ENCODE peak calls at places on chromosomes 6 and 20, in four cellular contexts. One of them, this sample, is unnamed.

GRCh38 chr6:9173229-9173628 is 737.9 kb upstream of the SLC35B3 start:
- DNase-seq in heart left ventricle: no peak
- DNase-seq in ovary: no peak
- DNase-seq in uterus: no peak
- DNase-seq in this sample: no peak

GRCh38 chr6:17632929-17633328 is 32.8 kb downstream of the FAM8A1 start:
- DNase-seq in heart left ventricle: no peak
- DNase-seq in ovary: no peak
- DNase-seq in uterus: no peak
- DNase-seq in this sample: no peak

GRCh38 chr6:131443514-131443913 is 129.5 kb upstream of the ARG1 start:
- DNase-seq in heart left ventricle: no peak
- DNase-seq in uterus: no peak
- DNase-seq in ovary: no peak
- DNase-seq in this sample: no peak

GRCh38 chr6:63546236-63546635 is 26.0 kb upstream of the LOC128125822 start:
- DNase-seq in heart left ventricle: no peak
- DNase-seq in ovary: no peak
- DNase-seq in uterus: no peak
- DNase-seq in this sample: no peak

GRCh38 chr6:151160869-151161268 is 78.9 kb upstream of the AKAP12 start:
- DNase-seq in heart left ventricle: no peak
- DNase-seq in uterus: no peak
- DNase-seq in ovary: no peak
- DNase-seq in this sample: no peak

GRCh38 chr20:62346398-62347150 is 20.5 kb downstream of the LAMA5 start:
- DNase-seq in uterus: no peak
- DNase-seq in heart left ventricle: no peak
- DNase-seq in ovary: peak
- DNase-seq in this sample: no peak

GRCh38 chr20:12023169-12023795 is 105.6 kb downstream of the BTBD3 start:
- DNase-seq in uterus: no peak
- DNase-seq in ovary: no peak
- DNase-seq in heart left ventricle: no peak
- DNase-seq in this sample: no peak

GRCh38 chr6:159880412-159880811 is 10.4 kb upstream of the MAS1 start:
- DNase-seq in heart left ventricle: no peak
- DNase-seq in uterus: no peak
- DNase-seq in ovary: no peak
- DNase-seq in this sample: no peak

GRCh38 chr6:122399348-122400120 is at the start of gene HSF2:
- DNase-seq in ovary: peak
- DNase-seq in heart left ventricle: peak
- DNase-seq in uterus: peak
- DNase-seq in this sample: peak

GRCh38 chr6:169961772-169962561 is 210.5 kb downstream of the ERMARD start:
- DNase-seq in heart left ventricle: peak
- DNase-seq in uterus: peak
- DNase-seq in ovary: peak
- DNase-seq in this sample: peak

GRCh38 chr6:93927731-93928130 is 508.4 kb upstream of the EPHA7 start:
- DNase-seq in uterus: no peak
- DNase-seq in heart left ventricle: no peak
- DNase-seq in ovary: no peak
- DNase-seq in this sample: no peak

GRCh38 chr20:1178103-1178502 is 6.7 kb downstream of the TMEM74B start:
- DNase-seq in ovary: no peak
- DNase-seq in heart left ventricle: no peak
- DNase-seq in uterus: no peak
- DNase-seq in this sample: no peak

GRCh38 chr6:54617730-54618129 is 228.8 kb upstream of the FAM83B start:
- DNase-seq in uterus: no peak
- DNase-seq in ovary: no peak
- DNase-seq in heart left ventricle: no peak
- DNase-seq in this sample: no peak

DNA sequence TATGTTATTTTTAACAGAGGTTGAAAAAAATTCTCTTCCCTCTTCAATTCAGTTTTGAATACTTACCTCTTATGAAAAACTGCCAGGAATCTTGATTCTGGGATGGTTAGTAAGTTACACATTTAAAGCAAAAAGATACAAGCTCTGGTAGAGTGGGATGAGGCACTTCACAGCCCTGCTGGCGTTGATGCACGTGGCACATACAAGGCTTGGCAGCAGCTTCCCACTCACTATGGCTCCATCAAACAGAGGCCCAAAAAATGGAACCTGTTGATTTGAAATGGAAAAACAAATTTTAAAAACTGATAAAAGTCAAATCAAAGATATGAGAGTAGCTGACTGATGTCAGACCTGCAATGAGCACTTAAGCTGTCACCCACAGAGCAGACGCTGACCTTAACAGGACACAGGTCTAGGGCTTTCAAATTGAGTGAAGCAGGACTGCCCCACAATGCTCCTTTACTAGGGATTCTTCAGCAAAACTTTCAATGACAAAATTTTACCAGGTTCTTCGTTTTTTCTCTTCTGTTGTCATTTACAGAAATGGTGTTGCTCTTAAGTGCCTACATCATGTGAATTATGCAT is 104.9 kb downstream of the INSM1 start:
- DNase-seq in uterus: no peak
- DNase-seq in heart left ventricle: no peak
- DNase-seq in ovary: no peak
- DNase-seq in this sample: no peak
- TF ChIP-seq POLR2A in uterus: no peak
- TF ChIP-seq POLR2A in heart left ventricle: no peak
- TF ChIP-seq POLR2A in ovary: no peak
- TF ChIP-seq POLR2A in this sample: no peak

DNA sequence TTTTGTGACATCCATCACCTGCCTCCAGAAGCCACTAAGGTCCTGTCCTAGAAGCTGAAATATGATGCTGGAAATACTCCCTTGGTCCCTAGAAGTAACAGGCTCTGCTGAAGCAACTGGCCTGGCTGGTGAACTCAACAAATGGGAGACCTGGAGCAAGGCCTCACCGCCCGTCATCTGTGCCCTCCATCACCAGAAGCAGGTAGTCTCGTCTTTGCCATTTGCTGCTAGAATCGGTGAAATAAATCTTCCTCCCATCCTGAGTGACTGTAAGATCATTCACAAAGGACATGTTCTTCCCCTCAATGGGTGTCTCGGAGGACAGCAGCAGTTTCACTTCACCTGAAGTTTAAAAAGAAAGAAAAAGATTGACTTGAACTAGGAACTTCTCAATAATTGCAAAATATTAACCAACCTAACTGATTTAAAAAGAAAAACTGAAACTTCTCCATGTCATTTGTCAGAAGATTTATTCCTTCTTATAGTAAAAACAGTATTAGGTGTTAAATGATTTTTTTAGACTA is 21.0 kb downstream of the CST7 start:
- DNase-seq in heart left ventricle: no peak
- DNase-seq in ovary: no peak
- DNase-seq in uterus: no peak
- DNase-seq in this sample: no peak
- TF ChIP-seq CTCF in heart left ventricle: no peak
- TF ChIP-seq CTCF in ovary: no peak
- TF ChIP-seq CTCF in uterus: no peak
- TF ChIP-seq CTCF in this sample: no peak

GRCh38 chr6:57317060-57317943 is at the start of gene PRIM2:
- DNase-seq in heart left ventricle: peak
- DNase-seq in ovary: peak
- DNase-seq in uterus: peak
- DNase-seq in this sample: peak
- TF ChIP-seq POLR2A in heart left ventricle: peak
- TF ChIP-seq POLR2A in ovary: no peak
- TF ChIP-seq POLR2A in uterus: peak
- TF ChIP-seq POLR2A in this sample: no peak

DNA sequence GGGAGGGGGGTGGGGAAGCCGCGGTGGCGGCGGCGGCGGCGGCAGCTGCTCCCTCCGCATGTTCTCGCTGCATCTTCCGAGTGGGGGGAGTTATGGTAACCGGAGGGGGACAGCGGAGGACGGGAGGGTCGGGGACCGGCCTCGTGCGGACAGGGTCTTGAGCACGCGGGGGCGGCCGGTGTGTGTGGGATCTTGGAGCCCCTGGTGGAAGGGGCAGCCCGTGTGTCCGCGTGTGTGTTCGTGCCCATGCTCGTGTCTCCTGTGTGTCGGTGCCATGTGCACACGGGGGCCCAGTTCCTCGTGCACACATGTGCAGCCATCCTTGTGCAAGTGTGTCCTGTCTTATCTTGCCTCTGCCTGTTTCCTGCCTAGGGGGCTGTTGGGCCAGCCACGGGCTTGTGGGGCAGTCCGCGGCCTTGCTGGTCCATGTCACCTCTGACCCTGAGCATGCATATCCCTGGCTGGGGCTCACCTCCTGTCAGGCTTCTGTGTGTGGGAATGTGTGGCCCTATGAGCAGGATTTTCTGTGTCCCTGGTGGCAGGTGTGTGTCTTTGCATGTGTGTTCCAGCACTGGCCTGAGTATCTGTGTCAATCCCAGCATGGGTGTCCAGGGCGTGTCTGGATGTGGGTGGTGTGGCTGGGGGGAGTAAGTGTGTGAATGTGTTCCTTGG is 8.5 kb downstream of the SYNGAP1 start:
- DNase-seq in uterus: no peak
- DNase-seq in ovary: peak
- DNase-seq in heart left ventricle: no peak
- DNase-seq in this sample: no peak
- TF ChIP-seq CTCF in uterus: no peak
- TF ChIP-seq CTCF in ovary: no peak
- TF ChIP-seq CTCF in heart left ventricle: no peak
- TF ChIP-seq CTCF in this sample: no peak

DNA sequence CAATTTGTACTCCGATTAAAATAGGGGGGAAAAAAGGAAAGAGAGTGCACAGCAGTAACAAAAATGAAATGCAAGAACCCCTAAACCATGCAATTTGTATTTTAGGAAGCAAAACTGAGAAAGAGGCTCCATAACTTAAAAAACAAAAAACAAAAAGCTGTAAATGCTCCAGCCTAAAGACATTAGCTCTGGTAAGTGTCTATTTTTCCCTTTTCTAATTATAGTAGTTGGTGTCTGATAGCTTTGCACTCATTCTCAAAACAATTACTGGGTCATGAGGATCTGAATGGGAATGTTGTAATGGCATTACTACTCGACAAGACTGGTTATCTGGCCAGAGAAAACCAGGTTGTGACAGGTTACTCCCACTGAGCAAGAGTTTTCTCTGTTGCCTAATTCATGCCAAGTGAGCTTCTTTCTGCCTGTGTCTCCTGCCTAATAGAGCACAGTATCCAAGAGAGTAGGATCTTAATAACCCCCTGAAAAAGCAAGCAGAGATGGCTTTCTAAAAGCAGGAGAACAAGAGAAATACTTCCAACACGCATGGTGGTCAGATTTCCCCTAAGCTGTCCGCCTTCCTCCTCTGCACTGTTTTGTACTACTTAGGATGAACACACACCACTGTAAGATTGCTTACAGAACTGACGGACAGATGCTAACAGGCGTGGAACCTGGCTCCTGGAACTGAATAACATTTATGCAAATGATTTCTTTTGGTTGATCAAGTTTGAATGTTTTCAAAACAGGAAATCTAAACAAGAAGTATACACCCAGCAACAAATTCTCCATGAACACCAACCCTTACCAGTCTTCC is 86.4 kb downstream of the FKBP5 start:
- DNase-seq in uterus: no peak
- DNase-seq in heart left ventricle: no peak
- DNase-seq in ovary: no peak
- DNase-seq in this sample: peak
- TF ChIP-seq POLR2A in uterus: no peak
- TF ChIP-seq POLR2A in heart left ventricle: no peak
- TF ChIP-seq POLR2A in ovary: no peak
- TF ChIP-seq POLR2A in this sample: peak

GRCh38 chr20:44112889-44113641 is 73.9 kb downstream of the JPH2 start:
- DNase-seq in uterus: no peak
- DNase-seq in heart left ventricle: no peak
- DNase-seq in ovary: no peak
- DNase-seq in this sample: no peak

GRCh38 chr20:44111712-44112335 is 75.2 kb downstream of the JPH2 start:
- DNase-seq in ovary: no peak
- DNase-seq in uterus: no peak
- DNase-seq in heart left ventricle: peak
- DNase-seq in this sample: no peak

GRCh38 chr20:44110816-44111568 is 76.0 kb downstream of the JPH2 start:
- DNase-seq in heart left ventricle: no peak
- DNase-seq in uterus: no peak
- DNase-seq in ovary: no peak
- DNase-seq in this sample: no peak

GRCh38 chr20:44112456-44112855 is 74.5 kb downstream of the JPH2 start:
- DNase-seq in ovary: no peak
- DNase-seq in uterus: no peak
- DNase-seq in heart left ventricle: no peak
- DNase-seq in this sample: no peak

DNA sequence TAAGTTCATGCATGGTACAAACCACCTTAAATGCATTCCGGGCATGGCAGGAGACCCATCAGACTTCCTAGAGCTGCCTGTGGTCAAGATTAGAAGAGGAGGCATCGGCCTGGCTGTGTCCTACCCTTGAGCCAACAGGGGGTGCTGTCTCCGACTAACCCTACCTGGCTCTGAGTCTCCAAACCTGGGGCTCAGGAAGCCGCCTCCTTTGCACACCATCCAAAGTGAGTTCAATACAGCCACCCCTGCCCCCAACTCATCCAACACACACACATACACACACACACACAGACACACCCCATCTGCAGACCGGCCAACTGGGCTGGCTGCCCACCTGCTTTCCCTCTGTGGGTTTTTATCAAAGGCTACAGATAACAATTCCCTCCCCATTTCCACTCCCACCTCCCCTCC is 77.0 kb downstream of the JPH2 start:
- DNase-seq in uterus: no peak
- DNase-seq in heart left ventricle: peak
- DNase-seq in ovary: no peak
- DNase-seq in this sample: no peak
- TF ChIP-seq CTCF in uterus: peak
- TF ChIP-seq CTCF in heart left ventricle: no peak
- TF ChIP-seq CTCF in ovary: no peak
- TF ChIP-seq CTCF in this sample: peak

GRCh38 chr20:56389807-56390206 is 2.2 kb downstream of the AURKA start:
- DNase-seq in ovary: no peak
- DNase-seq in uterus: no peak
- DNase-seq in heart left ventricle: no peak
- DNase-seq in this sample: no peak
- TF ChIP-seq POLR2A in ovary: no peak
- TF ChIP-seq POLR2A in uterus: no peak
- TF ChIP-seq POLR2A in heart left ventricle: no peak
- TF ChIP-seq POLR2A in this sample: no peak

DNA sequence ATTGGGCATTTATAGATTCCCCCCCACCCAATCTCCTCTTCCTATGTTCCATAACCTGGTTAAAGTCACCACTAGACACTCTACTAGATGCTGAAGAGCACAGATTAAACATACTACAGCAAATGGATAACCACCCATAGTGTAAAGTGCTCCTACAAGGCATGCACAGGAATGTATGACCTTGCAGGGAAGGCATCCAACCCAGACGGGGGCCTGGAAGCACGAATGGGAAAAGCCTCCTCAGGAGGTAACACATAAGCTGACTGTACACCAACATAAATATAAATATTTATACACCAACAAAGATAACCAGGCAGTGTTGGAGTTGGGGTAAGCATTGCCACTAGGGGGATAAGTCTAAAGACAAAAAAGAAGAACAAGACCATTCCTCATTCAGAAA is 691.7 kb downstream of the GRIK2 start:
- DNase-seq in heart left ventricle: no peak
- DNase-seq in uterus: no peak
- DNase-seq in ovary: no peak
- DNase-seq in this sample: no peak
- TF ChIP-seq CTCF in heart left ventricle: no peak
- TF ChIP-seq CTCF in uterus: no peak
- TF ChIP-seq CTCF in ovary: no peak
- TF ChIP-seq CTCF in this sample: no peak